ENCODE peak calls at places on chromosome 13, in six cellular contexts. One of them, this sample, is unnamed.
A peak's percentile ranks its signal among the peaks of the same experiment; 100 is the strongest.

GRCh38 chr13:40120781-40121180 is 465.3 kb downstream of the COG6 start:
- DNase-seq in HepG2: no peak
- DNase-seq in HCT116: no peak
- DNase-seq in H1: no peak
- DNase-seq in K562: no peak
- DNase-seq in GM12878: no peak
- DNase-seq in this sample: no peak

GRCh38 chr13:47337781-47338507 is 441.1 kb upstream of the HTR2A start:
- DNase-seq in K562: no peak
- DNase-seq in GM12878: no peak
- DNase-seq in HCT116: no peak
- DNase-seq in HepG2: no peak
- DNase-seq in H1: no peak
- DNase-seq in this sample: no peak

GRCh38 chr13:45623516-45624090 is 8.1 kb upstream of the ERICH6B start:
- DNase-seq in HCT116: peak; percentile 33
- DNase-seq in HepG2: peak; percentile 19
- DNase-seq in H1: no peak
- DNase-seq in K562: peak; percentile 12
- DNase-seq in GM12878: peak; percentile 21
- DNase-seq in this sample: peak; percentile 40

GRCh38 chr13:99501952-99502310 is 659 bp downstream of the TM9SF2 start:
- DNase-seq in GM12878: no peak
- DNase-seq in HCT116: no peak
- DNase-seq in K562: no peak
- DNase-seq in H1: no peak
- DNase-seq in HepG2: no peak
- DNase-seq in this sample: no peak

GRCh38 chr13:94054159-94054558 is 425.3 kb downstream of the DCT start:
- DNase-seq in K562: no peak
- DNase-seq in HepG2: no peak
- DNase-seq in H1: no peak
- DNase-seq in HCT116: no peak
- DNase-seq in GM12878: no peak
- DNase-seq in this sample: no peak

GRCh38 chr13:113446488-113446854 is 6.8 kb downstream of the ADPRHL1 start:
- DNase-seq in HCT116: no peak
- DNase-seq in GM12878: no peak
- DNase-seq in HepG2: no peak
- DNase-seq in K562: no peak
- DNase-seq in H1: no peak
- DNase-seq in this sample: no peak

GRCh38 chr13:71030789-71031188 is 836.2 kb downstream of the DACH1 start:
- DNase-seq in H1: no peak
- DNase-seq in K562: no peak
- DNase-seq in HCT116: no peak
- DNase-seq in GM12878: no peak
- DNase-seq in HepG2: peak; percentile 77
- DNase-seq in this sample: no peak

GRCh38 chr13:50969691-50970090 is 60.1 kb downstream of the RNASEH2B start:
- DNase-seq in K562: no peak
- DNase-seq in GM12878: no peak
- DNase-seq in H1: peak; percentile 57
- DNase-seq in HepG2: peak; percentile 11
- DNase-seq in HCT116: no peak
- DNase-seq in this sample: peak; percentile 13

GRCh38 chr13:36166051-36166450 is 34.9 kb upstream of the DCLK1 start:
- DNase-seq in HepG2: no peak
- DNase-seq in H1: no peak
- DNase-seq in K562: no peak
- DNase-seq in HCT116: no peak
- DNase-seq in GM12878: no peak
- DNase-seq in this sample: no peak

GRCh38 chr13:40340368-40341085 is 325.9 kb downstream of the FOXO1 start:
- DNase-seq in H1: no peak
- DNase-seq in GM12878: no peak
- DNase-seq in HepG2: no peak
- DNase-seq in K562: no peak
- DNase-seq in HCT116: no peak
- DNase-seq in this sample: peak; percentile 11

GRCh38 chr13:65553328-65553727 is 1676.8 kb downstream of the PCDH9 start:
- DNase-seq in K562: no peak
- DNase-seq in GM12878: no peak
- DNase-seq in HCT116: no peak
- DNase-seq in HepG2: no peak
- DNase-seq in H1: no peak
- DNase-seq in this sample: no peak

GRCh38 chr13:110722971-110723370 is 9.5 kb downstream of the ING1 start:
- DNase-seq in HepG2: no peak
- DNase-seq in GM12878: no peak
- DNase-seq in H1: no peak
- DNase-seq in HCT116: no peak
- DNase-seq in K562: no peak
- DNase-seq in this sample: no peak

GRCh38 chr13:44300895-44301638 is 72.6 kb upstream of the SERP2 start:
- DNase-seq in K562: no peak
- DNase-seq in HCT116: peak; percentile 36
- DNase-seq in H1: no peak
- DNase-seq in HepG2: no peak
- DNase-seq in GM12878: peak; percentile 56
- DNase-seq in this sample: peak; percentile 37

GRCh38 chr13:31945202-31945978 is 86.2 kb upstream of the FRY start:
- DNase-seq in HCT116: no peak
- DNase-seq in K562: no peak
- DNase-seq in GM12878: no peak
- DNase-seq in HepG2: no peak
- DNase-seq in H1: no peak
- DNase-seq in this sample: no peak

GRCh38 chr13:32940601-32941000 is 75.6 kb upstream of the KL start:
- DNase-seq in HCT116: no peak
- DNase-seq in K562: no peak
- DNase-seq in GM12878: no peak
- DNase-seq in HepG2: no peak
- DNase-seq in H1: no peak
- DNase-seq in this sample: no peak

GRCh38 chr13:46575843-46576242 is 22.9 kb downstream of the LRCH1 start:
- DNase-seq in H1: no peak
- DNase-seq in GM12878: no peak
- DNase-seq in K562: no peak
- DNase-seq in HepG2: no peak
- DNase-seq in HCT116: no peak
- DNase-seq in this sample: no peak

GRCh38 chr13:62625214-62625613 is 1209.6 kb upstream of the PCDH20 start:
- DNase-seq in H1: no peak
- DNase-seq in K562: no peak
- DNase-seq in HepG2: no peak
- DNase-seq in HCT116: no peak
- DNase-seq in GM12878: no peak
- DNase-seq in this sample: no peak

GRCh38 chr13:38477676-38478075 is 128.0 kb downstream of the UFM1 start:
- DNase-seq in H1: no peak
- DNase-seq in HCT116: no peak
- DNase-seq in GM12878: no peak
- DNase-seq in K562: no peak
- DNase-seq in HepG2: no peak
- DNase-seq in this sample: no peak

GRCh38 chr13:85314686-85315085 is 484.5 kb downstream of the SLITRK6 start:
- DNase-seq in HepG2: no peak
- DNase-seq in K562: no peak
- DNase-seq in HCT116: no peak
- DNase-seq in GM12878: no peak
- DNase-seq in H1: no peak
- DNase-seq in this sample: peak; percentile 2

GRCh38 chr13:85313761-85314503 is 485.3 kb downstream of the SLITRK6 start:
- DNase-seq in H1: no peak
- DNase-seq in GM12878: no peak
- DNase-seq in HepG2: no peak
- DNase-seq in K562: no peak
- DNase-seq in HCT116: peak; percentile 62
- DNase-seq in this sample: no peak

GRCh38 chr13:85317781-85318180 is 481.4 kb downstream of the SLITRK6 start:
- DNase-seq in H1: no peak
- DNase-seq in HepG2: no peak
- DNase-seq in K562: no peak
- DNase-seq in GM12878: no peak
- DNase-seq in HCT116: no peak
- DNase-seq in this sample: no peak

GRCh38 chr13:85312071-85312470 is 487.1 kb downstream of the SLITRK6 start:
- DNase-seq in K562: no peak
- DNase-seq in H1: no peak
- DNase-seq in HepG2: no peak
- DNase-seq in HCT116: no peak
- DNase-seq in GM12878: no peak
- DNase-seq in this sample: no peak

DNA sequence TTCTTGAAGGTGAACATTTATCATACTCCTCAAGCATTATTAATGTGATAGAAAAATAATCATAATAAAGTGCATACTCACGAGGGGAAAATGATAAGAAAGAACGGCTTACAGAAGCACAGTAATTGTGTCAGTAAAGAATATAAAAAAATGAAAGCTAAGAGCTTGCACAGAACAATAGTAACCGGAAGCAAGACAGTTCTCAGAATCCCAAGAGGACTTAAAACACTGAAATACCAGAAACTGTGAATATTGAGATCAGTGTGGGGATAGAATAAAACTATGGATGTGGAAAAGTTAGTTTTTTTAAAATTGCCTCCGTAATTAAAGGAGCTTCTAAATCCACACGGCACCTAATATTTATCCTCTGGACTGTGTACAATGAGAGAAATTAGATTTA is 482.7 kb downstream of the SLITRK6 start:
- DNase-seq in HepG2: no peak
- DNase-seq in K562: no peak
- DNase-seq in GM12878: no peak
- DNase-seq in H1: no peak
- DNase-seq in HCT116: no peak
- DNase-seq in this sample: no peak
- TF ChIP-seq JUND in HepG2: no peak
- TF ChIP-seq JUND in K562: no peak
- TF ChIP-seq JUND in GM12878: no peak
- TF ChIP-seq JUND in H1: no peak
- TF ChIP-seq JUND in HCT116: no peak
- TF ChIP-seq JUND in this sample: no peak

GRCh38 chr13:25288966-25289365 is 1.7 kb upstream of the MTMR6 start:
- DNase-seq in HCT116: no peak
- DNase-seq in GM12878: no peak
- DNase-seq in HepG2: no peak
- DNase-seq in H1: no peak
- DNase-seq in K562: no peak
- DNase-seq in this sample: no peak

GRCh38 chr13:25291691-25292090 is 4.4 kb upstream of the MTMR6 start:
- DNase-seq in HCT116: no peak
- DNase-seq in GM12878: no peak
- DNase-seq in K562: no peak
- DNase-seq in H1: no peak
- DNase-seq in HepG2: no peak
- DNase-seq in this sample: no peak

GRCh38 chr13:25286308-25286968 is 850 bp downstream of the MTMR6 start:
- DNase-seq in K562: no peak
- DNase-seq in HepG2: peak; percentile 24
- DNase-seq in HCT116: no peak
- DNase-seq in H1: no peak
- DNase-seq in GM12878: no peak
- DNase-seq in this sample: peak; percentile 39

GRCh38 chr13:25292301-25292700 is 5.0 kb upstream of the MTMR6 start:
- DNase-seq in HepG2: no peak
- DNase-seq in H1: no peak
- DNase-seq in K562: peak; percentile 20
- DNase-seq in GM12878: no peak
- DNase-seq in HCT116: no peak
- DNase-seq in this sample: no peak

DNA sequence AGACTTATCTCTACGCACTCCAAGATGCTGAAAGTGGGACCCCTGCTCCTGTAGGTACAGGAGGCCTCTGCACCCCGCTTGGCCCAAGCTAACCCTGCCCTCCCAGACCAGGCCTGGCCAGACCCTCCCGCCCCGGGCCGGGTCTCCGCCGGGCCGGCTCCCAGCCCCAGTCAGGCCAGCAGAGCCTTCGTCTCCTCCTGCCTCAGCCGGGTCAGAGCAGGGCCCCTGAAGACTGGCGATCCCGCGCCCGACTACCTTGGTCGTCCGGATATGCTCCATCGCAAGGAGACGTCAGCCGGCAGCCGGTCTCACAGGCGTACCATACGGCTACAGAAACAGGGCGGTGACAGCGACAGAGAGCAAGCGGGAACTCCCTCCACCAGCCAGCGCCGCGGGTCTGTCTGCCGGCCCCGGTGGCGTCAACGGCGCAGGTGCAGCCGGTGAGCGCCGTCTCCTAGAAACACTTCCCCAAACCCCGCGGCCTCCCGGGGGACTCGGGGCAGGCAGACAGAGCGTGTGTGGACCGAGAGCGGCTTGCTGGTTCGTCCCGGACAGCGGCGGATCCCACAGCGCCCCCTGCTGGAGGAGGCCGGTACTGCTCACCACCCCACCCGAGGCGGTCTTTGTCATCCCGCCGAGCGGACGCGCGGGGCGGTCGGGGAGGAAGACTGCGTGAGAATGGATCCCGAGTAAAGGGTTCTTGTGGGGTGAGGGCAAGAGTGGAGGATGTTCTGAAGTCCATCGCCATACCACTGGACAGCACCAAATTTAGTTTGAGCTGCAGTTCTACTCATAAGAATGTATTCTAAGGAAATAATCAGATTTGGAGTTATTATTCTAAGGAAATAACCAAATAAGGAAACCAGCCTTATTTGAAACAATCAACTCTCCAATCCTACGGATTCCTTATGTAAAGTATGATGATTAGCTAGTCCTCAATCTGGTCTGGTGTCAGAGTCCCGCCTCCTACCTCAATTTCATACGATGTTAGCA is at the start of gene MTMR6:
- DNase-seq in HCT116: peak; percentile 51
- DNase-seq in H1: peak; percentile 99
- DNase-seq in HepG2: peak; percentile 73
- DNase-seq in GM12878: peak; percentile 80
- DNase-seq in K562: peak; percentile 86
- DNase-seq in this sample: peak; percentile 82
- TF ChIP-seq JUND in HCT116: no peak
- TF ChIP-seq JUND in H1: no peak
- TF ChIP-seq JUND in HepG2: no peak
- TF ChIP-seq JUND in GM12878: peak; percentile 20
- TF ChIP-seq JUND in K562: peak; percentile 54
- TF ChIP-seq JUND in this sample: no peak

DNA sequence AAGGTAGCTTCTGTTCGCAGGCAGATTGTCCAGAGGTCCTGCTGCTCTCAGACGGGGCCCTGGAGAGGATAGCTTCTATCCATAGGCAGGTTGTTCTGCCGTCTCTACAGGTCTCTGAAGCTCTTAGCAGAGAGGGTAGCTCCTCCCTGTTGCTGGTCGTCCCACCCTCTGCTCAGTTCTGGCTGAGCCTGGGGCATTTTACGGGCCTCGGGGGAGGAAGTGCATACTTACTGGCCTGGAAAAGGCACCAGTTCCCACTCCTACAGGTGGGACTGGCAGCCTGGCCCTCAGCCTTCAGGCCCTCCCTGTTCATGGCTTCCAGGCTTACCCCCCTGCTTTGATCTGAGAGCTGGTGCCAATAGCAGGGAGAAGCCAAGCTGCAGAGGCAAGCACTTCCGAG is 42.3 kb downstream of the USPL1 start:
- DNase-seq in HepG2: no peak
- DNase-seq in HCT116: no peak
- DNase-seq in K562: no peak
- DNase-seq in H1: no peak
- DNase-seq in GM12878: no peak
- DNase-seq in this sample: no peak
- TF ChIP-seq JUND in HepG2: no peak
- TF ChIP-seq JUND in HCT116: no peak
- TF ChIP-seq JUND in K562: no peak
- TF ChIP-seq JUND in H1: no peak
- TF ChIP-seq JUND in GM12878: no peak
- TF ChIP-seq JUND in this sample: no peak

GRCh38 chr13:77696006-77696862 is 1.3 kb upstream of the SLAIN1 start:
- DNase-seq in GM12878: no peak
- DNase-seq in K562: peak; percentile 5
- DNase-seq in HCT116: no peak
- DNase-seq in HepG2: no peak
- DNase-seq in H1: no peak
- DNase-seq in this sample: no peak
- TF ChIP-seq JUND in GM12878: no peak
- TF ChIP-seq JUND in K562: no peak
- TF ChIP-seq JUND in HCT116: no peak
- TF ChIP-seq JUND in HepG2: no peak
- TF ChIP-seq JUND in H1: no peak
- TF ChIP-seq JUND in this sample: no peak

This sample was measured in T47D.